ENCODE peak calls at places on chromosomes 6 and 20, in nine cellular contexts. One of them, this sample, is unnamed.

GRCh38 chr20:1622450-1622849 is 2.6 kb upstream of the SIRPB1 start:
- DNase-seq in PC-3: peak; percentile 4
- DNase-seq in adrenal gland: no peak
- DNase-seq in WERI-Rb-1: no peak
- DNase-seq in tibial nerve: no peak
- DNase-seq in fibroblast of lung: no peak
- DNase-seq in pancreas: no peak
- DNase-seq in psoas muscle: no peak
- DNase-seq in A549: no peak
- DNase-seq in this sample: no peak

GRCh38 chr6:169035381-169036280 is 218.0 kb downstream of the THBS2 start:
- DNase-seq in PC-3: peak; percentile 52
- DNase-seq in WERI-Rb-1: no peak
- DNase-seq in A549: no peak
- DNase-seq in pancreas: no peak
- DNase-seq in fibroblast of lung: peak; percentile 95
- DNase-seq in psoas muscle: no peak
- DNase-seq in adrenal gland: no peak
- DNase-seq in tibial nerve: no peak
- DNase-seq in this sample: peak; percentile 18

GRCh38 chr20:51171141-51171540 is 148.2 kb upstream of the KCNG1 start:
- DNase-seq in WERI-Rb-1: no peak
- DNase-seq in fibroblast of lung: no peak
- DNase-seq in psoas muscle: no peak
- DNase-seq in tibial nerve: no peak
- DNase-seq in A549: no peak
- DNase-seq in pancreas: no peak
- DNase-seq in PC-3: no peak
- DNase-seq in adrenal gland: no peak
- DNase-seq in this sample: peak; percentile 18

GRCh38 chr6:27518881-27519795 is 46.2 kb upstream of the ZNF184 start:
- DNase-seq in psoas muscle: peak; percentile 45
- DNase-seq in PC-3: peak; percentile 96
- DNase-seq in WERI-Rb-1: peak; percentile 65
- DNase-seq in pancreas: peak; percentile 34
- DNase-seq in tibial nerve: peak; percentile 85
- DNase-seq in fibroblast of lung: peak; percentile 86
- DNase-seq in adrenal gland: peak; percentile 58
- DNase-seq in A549: peak; percentile 89
- DNase-seq in this sample: peak; percentile 67

GRCh38 chr20:51002633-51003032 is 20.3 kb downstream of the KCNG1 start:
- DNase-seq in tibial nerve: no peak
- DNase-seq in WERI-Rb-1: no peak
- DNase-seq in fibroblast of lung: no peak
- DNase-seq in PC-3: no peak
- DNase-seq in psoas muscle: no peak
- DNase-seq in A549: no peak
- DNase-seq in adrenal gland: no peak
- DNase-seq in pancreas: no peak
- DNase-seq in this sample: no peak

GRCh38 chr6:73177221-73177944 is 47.9 kb downstream of the KHDC1L start:
- DNase-seq in tibial nerve: no peak
- DNase-seq in fibroblast of lung: no peak
- DNase-seq in psoas muscle: no peak
- DNase-seq in adrenal gland: no peak
- DNase-seq in A549: no peak
- DNase-seq in PC-3: no peak
- DNase-seq in WERI-Rb-1: no peak
- DNase-seq in pancreas: no peak
- DNase-seq in this sample: no peak

GRCh38 chr6:100230976-100231316 is 233.8 kb downstream of the SIM1 start:
- DNase-seq in pancreas: no peak
- DNase-seq in PC-3: peak; percentile 61
- DNase-seq in psoas muscle: no peak
- DNase-seq in fibroblast of lung: peak; percentile 63
- DNase-seq in A549: peak; percentile 2
- DNase-seq in adrenal gland: no peak
- DNase-seq in WERI-Rb-1: no peak
- DNase-seq in tibial nerve: no peak
- DNase-seq in this sample: peak; percentile 54

GRCh38 chr6:93040375-93040774 is 379.0 kb downstream of the EPHA7 start:
- DNase-seq in tibial nerve: no peak
- DNase-seq in WERI-Rb-1: no peak
- DNase-seq in pancreas: no peak
- DNase-seq in adrenal gland: no peak
- DNase-seq in fibroblast of lung: peak; percentile 42
- DNase-seq in A549: no peak
- DNase-seq in psoas muscle: no peak
- DNase-seq in PC-3: peak; percentile 28
- DNase-seq in this sample: no peak

GRCh38 chr20:25865715-25866656 is 169.3 kb upstream of the ZNF337 start:
- DNase-seq in fibroblast of lung: peak; percentile 49
- DNase-seq in WERI-Rb-1: peak; percentile 86
- DNase-seq in pancreas: peak; percentile 66
- DNase-seq in PC-3: peak; percentile 76
- DNase-seq in A549: peak; percentile 82
- DNase-seq in tibial nerve: no peak
- DNase-seq in psoas muscle: peak; percentile 79
- DNase-seq in adrenal gland: peak; percentile 82
- DNase-seq in this sample: no peak

GRCh38 chr6:138349891-138350290 is 27.8 kb upstream of the SMIM28 start:
- DNase-seq in psoas muscle: no peak
- DNase-seq in tibial nerve: no peak
- DNase-seq in pancreas: no peak
- DNase-seq in adrenal gland: no peak
- DNase-seq in PC-3: no peak
- DNase-seq in fibroblast of lung: peak; percentile 42
- DNase-seq in WERI-Rb-1: no peak
- DNase-seq in A549: no peak
- DNase-seq in this sample: no peak

GRCh38 chr6:136723780-136724179 is 68.5 kb downstream of the MAP3K5 start:
- DNase-seq in adrenal gland: no peak
- DNase-seq in psoas muscle: no peak
- DNase-seq in fibroblast of lung: peak; percentile 32
- DNase-seq in WERI-Rb-1: no peak
- DNase-seq in PC-3: peak; percentile 10
- DNase-seq in A549: no peak
- DNase-seq in tibial nerve: no peak
- DNase-seq in pancreas: no peak
- DNase-seq in this sample: no peak

GRCh38 chr6:168215121-168215808 is 104.3 kb downstream of the DACT2 start:
- DNase-seq in adrenal gland: no peak
- DNase-seq in pancreas: no peak
- DNase-seq in tibial nerve: no peak
- DNase-seq in PC-3: no peak
- DNase-seq in WERI-Rb-1: no peak
- DNase-seq in fibroblast of lung: no peak
- DNase-seq in psoas muscle: no peak
- DNase-seq in A549: no peak
- DNase-seq in this sample: no peak

GRCh38 chr20:53943522-53944291 is 126.7 kb downstream of the BCAS1 start:
- DNase-seq in fibroblast of lung: no peak
- DNase-seq in pancreas: no peak
- DNase-seq in PC-3: peak; percentile 70
- DNase-seq in psoas muscle: no peak
- DNase-seq in WERI-Rb-1: no peak
- DNase-seq in tibial nerve: no peak
- DNase-seq in adrenal gland: no peak
- DNase-seq in A549: no peak
- DNase-seq in this sample: no peak

GRCh38 chr6:42963179-42963854 is 2.8 kb downstream of the GNMT start:
- DNase-seq in pancreas: no peak
- DNase-seq in tibial nerve: no peak
- DNase-seq in psoas muscle: no peak
- DNase-seq in WERI-Rb-1: no peak
- DNase-seq in A549: peak; percentile 12
- DNase-seq in fibroblast of lung: no peak
- DNase-seq in adrenal gland: no peak
- DNase-seq in PC-3: no peak
- DNase-seq in this sample: no peak

GRCh38 chr6:166813461-166813860 is 142.9 kb downstream of the RNASET2 start:
- DNase-seq in psoas muscle: no peak
- DNase-seq in fibroblast of lung: no peak
- DNase-seq in adrenal gland: no peak
- DNase-seq in PC-3: no peak
- DNase-seq in tibial nerve: no peak
- DNase-seq in pancreas: no peak
- DNase-seq in A549: no peak
- DNase-seq in WERI-Rb-1: no peak
- DNase-seq in this sample: no peak

GRCh38 chr6:39260451-39260850 is 31.2 kb upstream of the KCNK5 start:
- DNase-seq in adrenal gland: no peak
- DNase-seq in tibial nerve: no peak
- DNase-seq in fibroblast of lung: no peak
- DNase-seq in A549: no peak
- DNase-seq in WERI-Rb-1: no peak
- DNase-seq in pancreas: no peak
- DNase-seq in PC-3: peak; percentile 11
- DNase-seq in psoas muscle: no peak
- DNase-seq in this sample: no peak

GRCh38 chr6:89485320-89485719 is 52.4 kb downstream of the ANKRD6 start:
- DNase-seq in WERI-Rb-1: no peak
- DNase-seq in adrenal gland: no peak
- DNase-seq in fibroblast of lung: no peak
- DNase-seq in tibial nerve: no peak
- DNase-seq in PC-3: no peak
- DNase-seq in psoas muscle: no peak
- DNase-seq in A549: no peak
- DNase-seq in pancreas: no peak
- DNase-seq in this sample: no peak

GRCh38 chr20:844473-845225 is 11.1 kb downstream of the FAM110A start:
- DNase-seq in PC-3: peak; percentile 87
- DNase-seq in WERI-Rb-1: peak; percentile 97
- DNase-seq in pancreas: peak; percentile 85
- DNase-seq in tibial nerve: peak; percentile 83
- DNase-seq in fibroblast of lung: peak; percentile 90
- DNase-seq in adrenal gland: peak; percentile 93
- DNase-seq in A549: peak; percentile 70
- DNase-seq in psoas muscle: peak; percentile 87
- DNase-seq in this sample: peak; percentile 67

GRCh38 chr6:167839343-167839742 is 12.6 kb downstream of the AFDN start:
- DNase-seq in PC-3: no peak
- DNase-seq in tibial nerve: no peak
- DNase-seq in A549: no peak
- DNase-seq in psoas muscle: no peak
- DNase-seq in adrenal gland: no peak
- DNase-seq in fibroblast of lung: no peak
- DNase-seq in WERI-Rb-1: no peak
- DNase-seq in pancreas: no peak
- DNase-seq in this sample: no peak

GRCh38 chr6:149900620-149901443 is 2.9 kb upstream of the RAET1E start:
- DNase-seq in WERI-Rb-1: no peak
- DNase-seq in A549: no peak
- DNase-seq in psoas muscle: no peak
- DNase-seq in pancreas: no peak
- DNase-seq in tibial nerve: no peak
- DNase-seq in PC-3: no peak
- DNase-seq in fibroblast of lung: no peak
- DNase-seq in adrenal gland: no peak
- DNase-seq in this sample: peak; percentile 74
- H3K27ac ChIP-seq in WERI-Rb-1: no peak overlapping the region
- H3K27ac ChIP-seq in A549: no peak overlapping the region
- H3K27ac ChIP-seq in psoas muscle: no peak overlapping the region
- H3K27ac ChIP-seq in pancreas: no peak overlapping the region
- H3K27ac ChIP-seq in tibial nerve: no peak overlapping the region
- H3K27ac ChIP-seq in PC-3: no peak overlapping the region
- H3K27ac ChIP-seq in fibroblast of lung: no peak overlapping the region
- H3K27ac ChIP-seq in adrenal gland: no peak overlapping the region
- H3K27ac ChIP-seq in this sample: peak overlapping the region; percentile 70

DNA sequence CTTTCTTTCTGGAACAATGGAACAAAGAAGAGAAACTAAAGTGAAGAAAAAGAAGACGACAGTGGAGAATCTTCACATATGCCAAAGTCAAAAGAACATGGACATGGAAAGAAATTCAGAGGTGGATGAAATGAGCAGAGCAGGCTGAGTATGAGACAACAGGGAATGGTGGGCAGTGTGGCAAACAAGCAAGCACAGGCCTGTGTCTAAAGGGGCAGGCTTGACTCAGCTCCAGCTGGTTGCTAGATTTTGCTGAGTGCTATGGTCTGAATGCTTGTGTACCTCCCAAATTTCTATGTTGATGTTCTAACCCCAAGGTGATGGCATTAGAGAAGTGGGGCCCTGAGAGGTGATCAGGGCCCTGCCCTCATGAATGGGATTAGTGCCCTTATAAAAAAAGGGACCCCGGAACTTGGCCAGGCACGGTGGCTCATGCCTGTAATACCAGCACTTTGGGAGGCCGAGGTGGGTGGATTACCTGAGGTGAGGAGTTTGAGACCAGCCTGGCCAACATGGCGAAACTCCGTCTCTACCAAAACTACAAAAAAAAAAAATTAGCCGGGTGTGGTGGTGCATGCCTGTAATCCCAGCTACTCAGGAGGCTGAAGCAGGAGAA is 49.6 kb downstream of the ZMYND8 start:
- DNase-seq in WERI-Rb-1: no peak
- DNase-seq in psoas muscle: no peak
- DNase-seq in PC-3: no peak
- DNase-seq in fibroblast of lung: no peak
- DNase-seq in tibial nerve: no peak
- DNase-seq in pancreas: no peak
- DNase-seq in A549: no peak
- DNase-seq in adrenal gland: no peak
- DNase-seq in this sample: no peak
- H3K27ac ChIP-seq in WERI-Rb-1: no peak overlapping the region
- H3K27ac ChIP-seq in psoas muscle: no peak overlapping the region
- H3K27ac ChIP-seq in PC-3: no peak overlapping the region
- H3K27ac ChIP-seq in fibroblast of lung: no peak overlapping the region
- H3K27ac ChIP-seq in tibial nerve: no peak overlapping the region
- H3K27ac ChIP-seq in pancreas: no peak overlapping the region
- H3K27ac ChIP-seq in A549: peak overlapping the region; percentile 92
- H3K27ac ChIP-seq in adrenal gland: no peak overlapping the region
- H3K27ac ChIP-seq in this sample: peak overlapping the region; percentile 48

GRCh38 chr6:37131960-37132253 is 38.0 kb upstream of the PIM1 start:
- DNase-seq in fibroblast of lung: no peak
- DNase-seq in psoas muscle: no peak
- DNase-seq in pancreas: no peak
- DNase-seq in A549: no peak
- DNase-seq in adrenal gland: no peak
- DNase-seq in WERI-Rb-1: no peak
- DNase-seq in tibial nerve: no peak
- DNase-seq in PC-3: no peak
- DNase-seq in this sample: no peak
- H3K27ac ChIP-seq in fibroblast of lung: no peak overlapping the region
- H3K27ac ChIP-seq in psoas muscle: peak overlapping the region; percentile 98
- H3K27ac ChIP-seq in pancreas: no peak overlapping the region
- H3K27ac ChIP-seq in A549: peak overlapping the region; percentile 83
- H3K27ac ChIP-seq in adrenal gland: no peak overlapping the region
- H3K27ac ChIP-seq in WERI-Rb-1: no peak overlapping the region
- H3K27ac ChIP-seq in tibial nerve: no peak overlapping the region
- H3K27ac ChIP-seq in PC-3: peak overlapping the region; percentile 53
- H3K27ac ChIP-seq in this sample: peak overlapping the region; percentile 78

DNA sequence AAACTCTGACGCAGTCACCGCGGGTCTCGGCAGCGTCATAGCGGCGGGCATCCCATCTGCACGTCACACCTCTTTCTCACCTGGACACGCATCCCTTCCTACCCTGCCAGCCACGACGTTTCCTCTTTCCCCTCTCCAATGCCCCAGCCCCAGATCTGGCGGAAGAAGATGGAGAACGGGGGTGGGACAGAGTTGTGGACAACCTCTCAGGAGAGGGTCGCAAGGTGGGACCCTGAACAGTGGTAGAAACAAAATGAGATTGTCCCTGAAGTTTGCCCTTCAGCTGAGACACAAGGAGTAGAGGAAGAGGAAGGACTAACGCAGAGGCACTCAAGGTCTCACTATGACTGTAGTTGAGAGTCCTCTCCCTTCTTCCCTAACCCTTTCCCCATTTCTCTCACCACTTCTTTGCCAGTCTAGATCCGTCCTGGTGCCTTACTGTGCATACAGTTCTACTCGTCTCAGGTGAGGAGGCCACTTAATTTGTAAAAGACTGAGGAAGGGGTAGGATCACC is 562 bp downstream of the TRIM39 start:
- DNase-seq in WERI-Rb-1: no peak
- DNase-seq in adrenal gland: no peak
- DNase-seq in psoas muscle: no peak
- DNase-seq in tibial nerve: no peak
- DNase-seq in A549: no peak
- DNase-seq in PC-3: no peak
- DNase-seq in fibroblast of lung: peak; percentile 0
- DNase-seq in pancreas: no peak
- DNase-seq in this sample: peak; percentile 61
- H3K27ac ChIP-seq in WERI-Rb-1: peak overlapping the region; percentile 97
- H3K27ac ChIP-seq in adrenal gland: peak overlapping the region; percentile 97
- H3K27ac ChIP-seq in psoas muscle: peak overlapping the region; percentile 99
- H3K27ac ChIP-seq in tibial nerve: peak overlapping the region; percentile 96
- H3K27ac ChIP-seq in A549: peak overlapping the region; percentile 99
- H3K27ac ChIP-seq in PC-3: peak overlapping the region; percentile 87
- H3K27ac ChIP-seq in fibroblast of lung: peak overlapping the region; percentile 99
- H3K27ac ChIP-seq in pancreas: peak overlapping the region; percentile 93
- H3K27ac ChIP-seq in this sample: peak overlapping the region; percentile 95

This sample was measured in epithelial cell of prostate.